ENCODE peak calls at places on chromosomes 5 and 9, in nine cellular contexts. Q is choroid plexus epithelial cell, U is cardiac muscle cell, H is pancreas, E is A673, L is upper lobe of right lung, V is transverse colon, G is colonic mucosa, W is AG04450. R is an unnamed sample.

GRCh38 chr5:36878421-36879088 is 2.0 kb downstream of the NIPBL start:
- DNase-seq in Q (peak), U (peak), H (no peak), E (peak), L (no peak), V (no peak), G (peak), W (no peak), R (no peak)

GRCh38 chr5:175461370-175461769 is 17.0 kb upstream of the SFXN1 start:
- DNase-seq in Q (no peak), U (no peak), H (no peak), E (no peak), L (no peak), V (no peak), G (no peak), W (no peak), R (no peak)

GRCh38 chr5:1858436-1858835 is 24.3 kb downstream of the IRX4 start:
- DNase-seq in Q (no peak), U (no peak), H (no peak), E (no peak), L (no peak), V (no peak), G (no peak), W (no peak), R (no peak)

GRCh38 chr9:34651876-34652602 is at the start of gene IL11RA:
- DNase-seq in Q (peak), U (peak), H (peak), E (no peak), L (peak), V (peak), G (peak), W (no peak), R (no peak)

GRCh38 chr5:77437194-77437593 is 54.9 kb downstream of the WDR41 start:
- DNase-seq in Q (peak), U (peak), H (no peak), E (no peak), L (no peak), V (no peak), G (no peak), W (no peak), R (no peak)

GRCh38 chr9:90044263-90044662 is 439.5 kb downstream of the GADD45G start:
- DNase-seq in Q (no peak), U (no peak), H (no peak), E (peak), L (no peak), V (no peak), G (no peak), W (no peak), R (no peak)

GRCh38 chr5:14171091-14171490 is 27.9 kb downstream of the TRIO start:
- DNase-seq in Q (no peak), U (peak), H (no peak), E (no peak), L (no peak), V (no peak), G (no peak), W (no peak), R (no peak)

GRCh38 chr5:35482167-35482755 is 135.4 kb upstream of the SPEF2 start:
- DNase-seq in Q (no peak), U (no peak), H (no peak), E (no peak), L (no peak), V (no peak), G (no peak), W (no peak), R (no peak)

DNA sequence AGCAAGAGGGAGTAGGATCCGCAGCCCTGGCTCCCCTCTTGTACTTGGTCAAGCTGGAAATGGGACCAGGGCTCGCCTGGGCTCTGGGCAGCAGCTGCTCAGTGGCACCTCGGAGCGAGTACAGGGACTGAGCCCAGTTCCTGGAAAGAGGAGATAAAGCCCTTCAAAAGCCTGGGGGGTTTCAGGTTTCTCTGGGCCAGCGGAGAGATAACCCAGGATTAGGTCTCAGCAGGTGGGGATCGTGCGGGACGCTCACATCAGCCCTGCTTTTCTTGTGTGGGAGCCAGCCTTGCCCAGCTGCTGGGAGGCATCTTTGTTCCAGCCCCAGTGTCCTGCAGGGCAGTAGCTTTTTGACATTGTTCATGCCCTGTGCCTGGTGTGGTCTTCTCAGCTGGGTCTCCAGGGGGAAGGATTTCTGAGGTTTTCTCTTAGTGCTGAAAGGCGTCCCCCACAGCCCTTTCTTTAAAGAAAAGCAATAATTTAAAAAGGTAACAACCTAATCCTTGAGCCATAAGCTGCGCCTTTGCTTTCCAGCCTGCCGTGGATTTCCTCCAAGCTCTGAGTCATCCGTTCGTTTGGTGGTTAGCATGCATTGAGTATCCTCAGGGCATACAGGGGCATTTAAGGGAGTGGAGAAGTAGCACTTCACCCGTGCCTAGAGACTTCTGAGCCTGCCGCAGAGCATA is 657 bp upstream of the TNC start:
- DNase-seq in Q (peak), U (peak), H (peak), E (peak), L (peak), V (peak), G (peak), W (peak), R (peak)
- TF ChIP-seq CTCF in Q (no peak), U (no peak), H (no peak), E (no peak), L (no peak), V (no peak), G (no peak), W (no peak), R (peak)

GRCh38 chr5:42948961-42949347 is 91.2 kb downstream of the ANXA2R start:
- DNase-seq in Q (no peak), U (no peak), H (no peak), E (no peak), L (no peak), V (no peak), G (no peak), W (no peak), R (no peak)
- H3K4me3 ChIP-seq in Q (peak), U (no peak), H (no peak), E (peak), L (peak), V (peak), G (peak), W (peak), R (peak)

GRCh38 chr9:99590879-99591278 is 230.8 kb upstream of the NR4A3 start:
- DNase-seq in Q (no peak), U (no peak), H (no peak), E (no peak), L (no peak), V (no peak), G (no peak), W (no peak), R (no peak)
- TF ChIP-seq CTCF in Q (no peak), U (no peak), H (no peak), E (no peak), L (no peak), V (no peak), G (no peak), W (no peak), R (no peak)

GRCh38 chr9:132591751-132592314 is 9.4 kb downstream of the BARHL1 start:
- DNase-seq in Q (no peak), U (no peak), H (no peak), E (no peak), L (no peak), V (no peak), G (no peak), W (no peak), R (no peak)
- H3K4me3 ChIP-seq in Q (no peak), U (no peak), H (no peak), E (no peak), L (no peak), V (no peak), G (no peak), W (no peak), R (no peak)

GRCh38 chr5:59385700-59386099 is 507.8 kb downstream of the PDE4D start:
- DNase-seq in Q (peak), U (no peak), H (no peak), E (no peak), L (no peak), V (no peak), G (no peak), W (no peak), R (no peak)

DNA sequence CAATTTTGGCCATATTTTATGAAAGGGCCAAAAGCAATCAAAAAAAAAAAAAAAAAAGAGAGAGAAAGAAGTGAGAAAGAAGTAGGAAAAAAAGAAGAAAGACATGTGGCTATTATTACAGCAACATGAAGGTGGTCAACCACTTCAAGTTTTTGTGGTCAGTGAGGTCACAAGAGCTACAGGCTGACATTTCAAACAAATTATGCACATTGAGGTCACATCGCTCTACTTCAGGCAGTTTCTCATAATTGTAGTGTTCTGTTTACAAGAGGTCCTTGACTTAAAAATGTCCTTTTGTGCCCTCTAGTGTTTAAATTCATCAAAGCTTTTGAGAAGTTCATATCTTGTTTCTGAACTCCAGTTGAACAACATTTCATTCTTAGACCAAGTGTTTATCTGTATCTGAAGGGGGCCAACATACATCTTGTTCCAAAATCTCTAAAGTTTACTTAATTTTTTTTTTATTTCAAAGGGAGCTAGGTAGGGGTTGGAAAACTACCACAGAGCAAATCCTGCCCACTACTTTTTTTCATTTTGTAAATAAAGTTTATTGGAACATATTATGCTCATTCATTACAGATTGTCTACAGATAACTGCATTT is 513.1 kb downstream of the PDE4D start:
- DNase-seq in Q (peak), U (peak), H (no peak), E (peak), L (no peak), V (no peak), G (no peak), W (peak), R (peak)
- TF ChIP-seq CTCF in Q (peak), U (peak), H (peak), E (peak), L (peak), V (peak), G (peak), W (peak), R (peak)

DNA sequence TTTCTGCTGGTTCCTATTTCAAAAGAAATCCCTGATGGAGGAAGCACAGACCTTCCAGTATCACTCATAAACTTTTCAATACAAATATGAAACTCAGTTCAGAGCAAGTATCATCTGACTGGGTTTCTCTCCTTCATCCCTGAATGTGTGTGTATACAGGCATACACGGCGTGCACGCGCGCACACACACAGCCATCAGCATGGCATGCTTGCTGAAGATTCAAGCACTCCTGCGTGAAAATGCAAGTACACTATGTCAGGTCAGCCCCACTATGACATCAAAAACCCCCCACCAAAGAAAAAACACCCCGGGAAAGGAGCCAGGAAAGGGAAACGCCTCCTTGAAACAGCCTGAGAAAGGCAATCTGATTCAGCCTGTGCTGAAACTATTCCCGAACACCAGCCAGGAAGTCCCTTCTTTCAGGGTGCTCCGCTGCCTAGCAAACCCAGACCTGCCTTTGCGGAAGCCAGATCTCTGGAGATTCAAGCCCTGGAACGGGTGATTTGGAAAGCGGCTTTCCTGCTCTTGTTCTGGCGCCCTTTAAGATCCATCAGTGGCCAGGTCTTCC is 843 bp downstream of the KLHL3 start:
- DNase-seq in Q (peak), U (peak), H (no peak), E (no peak), L (peak), V (peak), G (peak), W (no peak), R (no peak)
- H3K4me3 ChIP-seq in Q (peak), U (peak), H (no peak), E (no peak), L (peak), V (peak), G (peak), W (peak), R (peak)

DNA sequence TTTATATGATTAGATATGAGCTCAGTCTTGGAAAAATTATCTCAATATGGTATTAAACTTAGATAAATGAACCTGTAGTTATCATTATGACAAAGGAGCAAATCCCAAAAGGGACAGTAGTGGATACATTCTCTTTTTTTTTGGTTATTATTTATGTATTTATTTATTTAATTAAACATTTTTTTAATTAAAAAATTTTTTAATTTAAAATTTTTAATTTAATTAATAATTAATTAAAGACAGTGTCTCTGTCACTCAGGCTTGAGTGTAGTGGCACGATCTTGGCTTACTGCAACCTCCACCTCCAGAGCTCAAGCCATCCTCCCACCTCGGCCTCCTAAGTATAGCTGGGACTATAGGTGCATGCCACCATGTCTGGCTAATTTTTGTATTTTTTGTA is 15.6 kb downstream of the ANKHD1 start:
- DNase-seq in Q (no peak), U (no peak), H (no peak), E (no peak), L (no peak), V (no peak), G (no peak), W (no peak), R (no peak)
- TF ChIP-seq CTCF in Q (no peak), U (no peak), H (no peak), E (no peak), L (no peak), V (no peak), G (no peak), W (no peak), R (no peak)